ENCODE peak calls at places on chromosomes 13 and 19, in nine cellular contexts. L is CD8-positive, alpha-beta T cell; C is heart right ventricle; W is HCT116; P is PC-3; E is suprapubic skin; I is CD4-positive, alpha-beta T cell; D is lung; H is psoas muscle. Q is an unnamed sample.

GRCh38 chr13:33536639-33537425 is 251.3 kb upstream of the STARD13 start:
- DNase-seq in L (no peak), C (no peak), W (no peak), P (peak; percentile 88), E (no peak), I (no peak), D (no peak), H (no peak), Q (no peak)

GRCh38 chr13:110233181-110233641 is 73.7 kb downstream of the COL4A1 start:
- DNase-seq in L (no peak), C (peak; percentile 78), W (no peak), P (peak; percentile 66), E (peak; percentile 88), I (no peak), D (no peak), H (peak; percentile 74), Q (no peak)

GRCh38 chr19:58466089-58466759 is 656 bp upstream of the ZNF324 start:
- DNase-seq in L (no peak), C (no peak), W (no peak), P (no peak), E (no peak), I (no peak), D (no peak), H (no peak), Q (no peak)

GRCh38 chr13:111915104-111915551 is 151.8 kb upstream of the SOX1 start:
- DNase-seq in L (no peak), C (no peak), W (no peak), P (no peak), E (peak; percentile 56), I (no peak), D (no peak), H (no peak), Q (no peak)

GRCh38 chr19:34431681-34432402 is 3.7 kb downstream of the UBA2 start:
- DNase-seq in L (no peak), C (no peak), W (no peak), P (no peak), E (no peak), I (no peak), D (no peak), H (no peak), Q (no peak)

GRCh38 chr19:56097776-56098175 is 23.3 kb downstream of the ZNF787 start:
- DNase-seq in L (no peak), C (no peak), W (no peak), P (no peak), E (no peak), I (no peak), D (no peak), H (no peak), Q (no peak)

GRCh38 chr19:49931293-49932040 is 2.2 kb upstream of the NUP62 start:
- DNase-seq in L (no peak), C (no peak), W (no peak), P (no peak), E (no peak), I (no peak), D (no peak), H (no peak), Q (no peak)

GRCh38 chr13:50079278-50080157 is 64.3 kb downstream of the KCNRG start:
- DNase-seq in L (no peak), C (no peak), W (no peak), P (no peak), E (no peak), I (no peak), D (no peak), H (no peak), Q (no peak)

GRCh38 chr13:30892966-30893365 is 13.1 kb upstream of the MEDAG start:
- DNase-seq in L (no peak), C (no peak), W (peak; percentile 77), P (peak; percentile 38), E (peak; percentile 89), I (no peak), D (no peak), H (peak; percentile 85), Q (no peak)

GRCh38 chr19:928471-929259 is 2.8 kb downstream of the ARID3A start:
- DNase-seq in L (no peak), C (no peak), W (no peak), P (no peak), E (no peak), I (no peak), D (no peak), H (no peak), Q (no peak)

GRCh38 chr13:49536144-49536873 is 40.6 kb downstream of the PHF11 start:
- DNase-seq in L (no peak), C (no peak), W (no peak), P (no peak), E (no peak), I (no peak), D (no peak), H (no peak), Q (no peak)

GRCh38 chr19:1854542-1855039 is 6.3 kb upstream of the REXO1 start:
- DNase-seq in L (no peak), C (peak; percentile 62), W (no peak), P (no peak), E (no peak), I (no peak), D (no peak), H (no peak), Q (no peak)

GRCh38 chr13:80787604-80788003 is 446.7 kb upstream of the SPRY2 start:
- DNase-seq in L (no peak), C (no peak), W (no peak), P (no peak), E (no peak), I (no peak), D (no peak), H (no peak), Q (no peak)

GRCh38 chr13:46388308-46388707 is 1.3 kb upstream of the RUBCNL start:
- DNase-seq in L (no peak), C (no peak), W (no peak), P (no peak), E (no peak), I (no peak), D (no peak), H (no peak), Q (no peak)

GRCh38 chr13:24159362-24159761 is 1.2 kb upstream of the SPATA13 start:
- DNase-seq in L (no peak), C (no peak), W (no peak), P (no peak), E (no peak), I (no peak), D (no peak), H (no peak), Q (no peak)

GRCh38 chr13:43879323-43880181 is at the start of the genes CCDC122 and LACC1:
- DNase-seq in L (peak; percentile 37), C (peak; percentile 79), W (no peak), P (peak; percentile 70), E (peak; percentile 91), I (peak; percentile 61), D (peak; percentile 85), H (peak; percentile 90), Q (peak; percentile 70)

GRCh38 chr13:28000567-28000966 is 12.1 kb upstream of the URAD start:
- DNase-seq in L (no peak), C (no peak), W (no peak), P (no peak), E (no peak), I (no peak), D (no peak), H (no peak), Q (no peak)

GRCh38 chr19:2171349-2172145 is 7.8 kb downstream of the DOT1L start:
- DNase-seq in L (peak; percentile 52), C (peak; percentile 58), W (no peak), P (no peak), E (no peak), I (peak; percentile 73), D (no peak), H (no peak), Q (no peak)

GRCh38 chr19:3670796-3671679 is 29.2 kb downstream of the PIP5K1C start:
- DNase-seq in L (no peak), C (peak; percentile 93), W (no peak), P (no peak), E (no peak), I (no peak), D (peak; percentile 42), H (peak; percentile 85), Q (no peak)
- H3K27ac ChIP-seq in L (no peak overlapping the region), C (peak overlapping the region; percentile 94), W (no peak overlapping the region), P (no peak overlapping the region), E (peak overlapping the region; percentile 89), I (no peak overlapping the region), D (peak overlapping the region; percentile 82), H (peak overlapping the region; percentile 80), Q (peak overlapping the region; percentile 59)

GRCh38 chr13:85430216-85430615 is 369.0 kb downstream of the SLITRK6 start:
- DNase-seq in L (no peak), C (no peak), W (no peak), P (no peak), E (no peak), I (no peak), D (no peak), H (no peak), Q (no peak)
- H3K27ac ChIP-seq in L (no peak overlapping the region), C (no peak overlapping the region), W (no peak overlapping the region), P (no peak overlapping the region), E (no peak overlapping the region), I (no peak overlapping the region), D (no peak overlapping the region), H (no peak overlapping the region), Q (no peak overlapping the region)

DNA sequence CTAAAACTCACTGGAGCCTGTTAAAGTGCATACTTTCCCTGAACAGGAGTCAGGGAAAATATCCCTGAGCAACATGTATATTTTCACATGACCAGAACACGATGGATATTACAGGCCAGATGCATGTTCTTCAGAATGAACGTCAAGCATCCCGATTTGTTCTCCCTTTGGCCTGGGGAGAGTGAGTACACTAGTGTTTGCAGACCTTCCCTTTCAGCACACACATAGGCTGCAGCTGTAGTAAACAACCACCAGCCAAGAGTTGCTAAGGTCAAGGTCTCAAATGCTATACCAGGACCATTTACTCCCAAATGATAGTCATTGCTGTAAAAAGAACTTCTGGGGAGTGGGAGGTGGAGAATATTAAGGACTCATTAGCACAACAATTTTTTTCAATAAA is 3.0 kb downstream of the KLF12 start:
- DNase-seq in L (no peak), C (peak; percentile 13), W (no peak), P (no peak), E (no peak), I (no peak), D (no peak), H (no peak), Q (no peak)
- H3K27ac ChIP-seq in L (peak overlapping the region; percentile 98), C (peak overlapping the region; percentile 93), W (no peak overlapping the region), P (no peak overlapping the region), E (no peak overlapping the region), I (no peak overlapping the region), D (peak overlapping the region; percentile 36), H (peak overlapping the region; percentile 90), Q (no peak overlapping the region)

GRCh38 chr19:10433131-10433536 is 12.8 kb downstream of the PDE4A start:
- DNase-seq in L (no peak), C (no peak), W (no peak), P (no peak), E (no peak), I (no peak), D (no peak), H (peak; percentile 62), Q (no peak)
- H3K27ac ChIP-seq in L (no peak overlapping the region), C (peak overlapping the region; percentile 89), W (peak overlapping the region; percentile 87), P (no peak overlapping the region), E (no peak overlapping the region), I (no peak overlapping the region), D (no peak overlapping the region), H (peak overlapping the region; percentile 90), Q (no peak overlapping the region)

GRCh38 chr13:113367020-113367560 is 3.2 kb upstream of the GRTP1 start:
- DNase-seq in L (no peak), C (no peak), W (no peak), P (no peak), E (no peak), I (no peak), D (no peak), H (no peak), Q (no peak)
- H3K27ac ChIP-seq in L (no peak overlapping the region), C (no peak overlapping the region), W (no peak overlapping the region), P (no peak overlapping the region), E (no peak overlapping the region), I (no peak overlapping the region), D (no peak overlapping the region), H (no peak overlapping the region), Q (no peak overlapping the region)

Q was measured in substantia nigra.